ENCODE peak calls at places on chromosomes 5 and 9, in nine cellular contexts. One of them, this sample, is unnamed.

GRCh38 chr5:127934791-127935256 is 148.7 kb upstream of the SLC12A2 start:
- DNase-seq in neural progenitor cell: peak; percentile 78
- DNase-seq in SK-N-SH: no peak
- DNase-seq in heart left ventricle: no peak
- DNase-seq in fibroblast of lung: peak; percentile 86
- DNase-seq in DND-41: no peak
- DNase-seq in CD8-positive, alpha-beta T cell: no peak
- DNase-seq in SJSA1: peak; percentile 95
- DNase-seq in CD8-positive, alpha-beta memory T cell: no peak
- DNase-seq in this sample: no peak

GRCh38 chr5:141966275-141966962 is 2.5 kb upstream of the RNF14 start:
- DNase-seq in CD8-positive, alpha-beta T cell: no peak
- DNase-seq in SJSA1: peak; percentile 9
- DNase-seq in CD8-positive, alpha-beta memory T cell: no peak
- DNase-seq in heart left ventricle: no peak
- DNase-seq in SK-N-SH: no peak
- DNase-seq in fibroblast of lung: no peak
- DNase-seq in neural progenitor cell: no peak
- DNase-seq in DND-41: no peak
- DNase-seq in this sample: no peak

GRCh38 chr9:25964239-25964638 is 286.0 kb upstream of the TUSC1 start:
- DNase-seq in SK-N-SH: peak; percentile 52
- DNase-seq in fibroblast of lung: peak; percentile 54
- DNase-seq in heart left ventricle: no peak
- DNase-seq in CD8-positive, alpha-beta memory T cell: no peak
- DNase-seq in neural progenitor cell: peak; percentile 73
- DNase-seq in CD8-positive, alpha-beta T cell: no peak
- DNase-seq in SJSA1: no peak
- DNase-seq in DND-41: peak; percentile 10
- DNase-seq in this sample: peak; percentile 62

GRCh38 chr9:71816782-71817549 is 48.7 kb upstream of the CEMIP2 start:
- DNase-seq in heart left ventricle: no peak
- DNase-seq in CD8-positive, alpha-beta T cell: no peak
- DNase-seq in DND-41: peak; percentile 41
- DNase-seq in SK-N-SH: no peak
- DNase-seq in neural progenitor cell: peak; percentile 7
- DNase-seq in fibroblast of lung: no peak
- DNase-seq in CD8-positive, alpha-beta memory T cell: no peak
- DNase-seq in SJSA1: no peak
- DNase-seq in this sample: no peak

GRCh38 chr5:50666261-50667078 is at the start of gene PARP8:
- DNase-seq in CD8-positive, alpha-beta T cell: peak; percentile 35
- DNase-seq in CD8-positive, alpha-beta memory T cell: peak; percentile 33
- DNase-seq in heart left ventricle: peak; percentile 58
- DNase-seq in fibroblast of lung: peak; percentile 36
- DNase-seq in neural progenitor cell: peak; percentile 86
- DNase-seq in DND-41: peak; percentile 72
- DNase-seq in SJSA1: peak; percentile 67
- DNase-seq in SK-N-SH: peak; percentile 83
- DNase-seq in this sample: peak; percentile 63

GRCh38 chr5:54703091-54703490 is 185.5 kb downstream of the SNX18 start:
- DNase-seq in SJSA1: peak; percentile 64
- DNase-seq in DND-41: no peak
- DNase-seq in CD8-positive, alpha-beta memory T cell: no peak
- DNase-seq in CD8-positive, alpha-beta T cell: no peak
- DNase-seq in SK-N-SH: no peak
- DNase-seq in fibroblast of lung: peak; percentile 94
- DNase-seq in neural progenitor cell: peak; percentile 56
- DNase-seq in heart left ventricle: no peak
- DNase-seq in this sample: no peak

GRCh38 chr9:76321185-76321828 is 72.9 kb downstream of the RFK start:
- DNase-seq in SK-N-SH: peak; percentile 9
- DNase-seq in heart left ventricle: no peak
- DNase-seq in SJSA1: peak; percentile 67
- DNase-seq in CD8-positive, alpha-beta T cell: no peak
- DNase-seq in CD8-positive, alpha-beta memory T cell: no peak
- DNase-seq in DND-41: no peak
- DNase-seq in neural progenitor cell: no peak
- DNase-seq in fibroblast of lung: peak; percentile 93
- DNase-seq in this sample: no peak

GRCh38 chr9:22201256-22201655 is 192.2 kb upstream of the CDKN2B start:
- DNase-seq in heart left ventricle: no peak
- DNase-seq in CD8-positive, alpha-beta T cell: no peak
- DNase-seq in neural progenitor cell: no peak
- DNase-seq in DND-41: no peak
- DNase-seq in CD8-positive, alpha-beta memory T cell: no peak
- DNase-seq in fibroblast of lung: no peak
- DNase-seq in SJSA1: no peak
- DNase-seq in SK-N-SH: no peak
- DNase-seq in this sample: no peak

GRCh38 chr5:29879401-29879800 is 1314.1 kb upstream of the CDH6 start:
- DNase-seq in CD8-positive, alpha-beta memory T cell: no peak
- DNase-seq in neural progenitor cell: no peak
- DNase-seq in heart left ventricle: no peak
- DNase-seq in DND-41: no peak
- DNase-seq in SK-N-SH: no peak
- DNase-seq in CD8-positive, alpha-beta T cell: no peak
- DNase-seq in SJSA1: no peak
- DNase-seq in fibroblast of lung: no peak
- DNase-seq in this sample: no peak

GRCh38 chr9:86974421-86974820 is 27.1 kb upstream of the GAS1 start:
- DNase-seq in CD8-positive, alpha-beta memory T cell: no peak
- DNase-seq in neural progenitor cell: no peak
- DNase-seq in DND-41: no peak
- DNase-seq in heart left ventricle: no peak
- DNase-seq in SJSA1: no peak
- DNase-seq in SK-N-SH: no peak
- DNase-seq in CD8-positive, alpha-beta T cell: no peak
- DNase-seq in fibroblast of lung: no peak
- DNase-seq in this sample: no peak

GRCh38 chr9:673264-673965 is 168.1 kb upstream of the DMRT1 start:
- DNase-seq in CD8-positive, alpha-beta memory T cell: no peak
- DNase-seq in DND-41: no peak
- DNase-seq in neural progenitor cell: no peak
- DNase-seq in heart left ventricle: no peak
- DNase-seq in SK-N-SH: no peak
- DNase-seq in CD8-positive, alpha-beta T cell: no peak
- DNase-seq in fibroblast of lung: no peak
- DNase-seq in SJSA1: no peak
- DNase-seq in this sample: no peak

GRCh38 chr5:174430940-174431339 is 293.4 kb upstream of the MSX2 start:
- DNase-seq in SK-N-SH: no peak
- DNase-seq in fibroblast of lung: no peak
- DNase-seq in CD8-positive, alpha-beta memory T cell: no peak
- DNase-seq in SJSA1: no peak
- DNase-seq in DND-41: no peak
- DNase-seq in CD8-positive, alpha-beta T cell: no peak
- DNase-seq in heart left ventricle: no peak
- DNase-seq in neural progenitor cell: no peak
- DNase-seq in this sample: no peak

GRCh38 chr5:135230326-135230925 is 168.6 kb downstream of the MACROH2A1 start:
- DNase-seq in SK-N-SH: no peak
- DNase-seq in heart left ventricle: no peak
- DNase-seq in fibroblast of lung: peak; percentile 80
- DNase-seq in neural progenitor cell: no peak
- DNase-seq in CD8-positive, alpha-beta T cell: no peak
- DNase-seq in CD8-positive, alpha-beta memory T cell: no peak
- DNase-seq in SJSA1: no peak
- DNase-seq in DND-41: no peak
- DNase-seq in this sample: no peak

GRCh38 chr9:89564257-89564878 is 40.4 kb upstream of the GADD45G start:
- DNase-seq in SJSA1: no peak
- DNase-seq in fibroblast of lung: no peak
- DNase-seq in DND-41: no peak
- DNase-seq in neural progenitor cell: peak; percentile 65
- DNase-seq in CD8-positive, alpha-beta memory T cell: no peak
- DNase-seq in SK-N-SH: peak; percentile 48
- DNase-seq in CD8-positive, alpha-beta T cell: no peak
- DNase-seq in heart left ventricle: no peak
- DNase-seq in this sample: peak; percentile 62

GRCh38 chr9:127307802-127308201 is 43.2 kb downstream of the GARNL3 start:
- DNase-seq in fibroblast of lung: no peak
- DNase-seq in SJSA1: no peak
- DNase-seq in DND-41: no peak
- DNase-seq in SK-N-SH: no peak
- DNase-seq in heart left ventricle: peak; percentile 32
- DNase-seq in neural progenitor cell: no peak
- DNase-seq in CD8-positive, alpha-beta memory T cell: no peak
- DNase-seq in CD8-positive, alpha-beta T cell: no peak
- DNase-seq in this sample: no peak

GRCh38 chr5:74394543-74394923 is 246.0 kb downstream of the ENC1 start:
- DNase-seq in CD8-positive, alpha-beta memory T cell: no peak
- DNase-seq in DND-41: no peak
- DNase-seq in SK-N-SH: no peak
- DNase-seq in CD8-positive, alpha-beta T cell: no peak
- DNase-seq in fibroblast of lung: no peak
- DNase-seq in heart left ventricle: no peak
- DNase-seq in neural progenitor cell: no peak
- DNase-seq in SJSA1: no peak
- DNase-seq in this sample: peak; percentile 17

GRCh38 chr5:88684136-88684500 is 198.9 kb downstream of the MEF2C start:
- DNase-seq in fibroblast of lung: no peak
- DNase-seq in CD8-positive, alpha-beta T cell: no peak
- DNase-seq in heart left ventricle: no peak
- DNase-seq in SJSA1: no peak
- DNase-seq in DND-41: no peak
- DNase-seq in SK-N-SH: no peak
- DNase-seq in neural progenitor cell: no peak
- DNase-seq in CD8-positive, alpha-beta memory T cell: no peak
- DNase-seq in this sample: no peak
- H3K4me3 ChIP-seq in fibroblast of lung: no peak overlapping the region
- H3K4me3 ChIP-seq in CD8-positive, alpha-beta T cell: no peak overlapping the region
- H3K4me3 ChIP-seq in heart left ventricle: no peak overlapping the region
- H3K4me3 ChIP-seq in SJSA1: no peak overlapping the region
- H3K4me3 ChIP-seq in DND-41: no peak overlapping the region
- H3K4me3 ChIP-seq in SK-N-SH: no peak overlapping the region
- H3K4me3 ChIP-seq in neural progenitor cell: peak overlapping the region; percentile 40
- H3K4me3 ChIP-seq in CD8-positive, alpha-beta memory T cell: no peak overlapping the region
- H3K4me3 ChIP-seq in this sample: no peak overlapping the region

DNA sequence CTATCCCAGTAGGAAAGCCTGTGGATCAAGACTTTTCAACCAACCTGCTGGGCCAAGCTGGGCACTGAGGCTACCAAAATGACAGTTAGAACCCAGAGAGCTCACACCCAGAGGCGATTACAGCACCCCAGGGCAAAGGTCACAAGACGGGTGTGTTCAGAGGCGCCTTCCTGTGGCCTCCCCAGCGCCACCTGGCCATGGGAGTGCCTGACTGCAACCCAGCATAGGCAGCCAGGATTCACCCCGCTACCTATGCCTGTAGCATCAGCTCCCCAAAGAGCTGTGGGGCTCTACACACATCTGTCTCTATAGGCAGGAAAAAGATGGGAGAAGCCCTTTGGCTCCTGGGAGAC is 33.5 kb downstream of the PDGFRB start:
- DNase-seq in SJSA1: no peak
- DNase-seq in heart left ventricle: no peak
- DNase-seq in SK-N-SH: no peak
- DNase-seq in CD8-positive, alpha-beta memory T cell: no peak
- DNase-seq in fibroblast of lung: no peak
- DNase-seq in neural progenitor cell: peak; percentile 61
- DNase-seq in DND-41: no peak
- DNase-seq in CD8-positive, alpha-beta T cell: no peak
- DNase-seq in this sample: peak; percentile 24
- H3K36me3 ChIP-seq in SJSA1: peaks cover 96% of the 10 kb centered on the region
- H3K36me3 ChIP-seq in heart left ventricle: peaks cover 53% of the 10 kb centered on the region
- H3K36me3 ChIP-seq in SK-N-SH: peaks cover 11% of the 10 kb centered on the region
- H3K36me3 ChIP-seq in CD8-positive, alpha-beta memory T cell: no peaks in the 10 kb centered on the region
- H3K36me3 ChIP-seq in fibroblast of lung: peaks cover 61% of the 10 kb centered on the region
- H3K36me3 ChIP-seq in neural progenitor cell: no peaks in the 10 kb centered on the region
- H3K36me3 ChIP-seq in DND-41: no peaks in the 10 kb centered on the region
- H3K36me3 ChIP-seq in CD8-positive, alpha-beta T cell: no peaks in the 10 kb centered on the region
- H3K36me3 ChIP-seq in this sample: no peaks in the 10 kb centered on the region

DNA sequence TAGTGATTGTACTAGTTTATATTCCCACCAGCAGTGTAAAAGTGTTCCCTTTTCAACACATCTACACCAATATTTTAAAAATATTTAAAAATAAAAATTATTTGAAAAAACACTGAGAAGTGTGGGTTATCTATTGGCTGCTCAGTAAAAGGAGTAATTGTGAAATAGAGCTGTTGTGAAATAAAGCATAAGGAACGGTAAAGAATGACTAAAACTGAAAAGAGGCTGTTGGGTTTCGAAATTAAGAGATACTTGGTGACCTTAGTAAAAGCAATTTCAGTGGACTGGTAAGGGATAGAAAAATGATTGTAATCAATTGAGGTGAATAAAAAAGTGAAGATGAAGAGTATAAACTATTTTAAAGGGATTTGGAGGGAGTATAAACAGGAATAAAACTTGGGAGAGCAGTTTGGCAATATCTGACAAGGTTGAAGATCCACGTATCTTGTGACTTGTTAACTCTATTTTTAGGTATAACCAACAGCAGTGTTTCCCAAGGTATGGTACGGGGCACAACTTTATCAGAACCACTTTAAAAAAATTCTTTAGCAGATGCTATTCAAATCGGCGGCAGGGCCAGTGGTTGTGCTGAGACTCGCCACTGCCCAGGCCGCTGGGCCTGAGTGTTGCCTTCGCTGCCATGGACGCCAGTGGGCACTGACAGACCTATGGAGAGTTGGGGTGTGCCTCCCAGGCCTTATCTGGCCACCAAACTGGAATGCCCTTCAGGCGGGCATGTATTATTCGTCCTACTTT is 63.3 kb downstream of the TMEM38B start:
- DNase-seq in neural progenitor cell: no peak
- DNase-seq in CD8-positive, alpha-beta memory T cell: no peak
- DNase-seq in SJSA1: no peak
- DNase-seq in fibroblast of lung: no peak
- DNase-seq in heart left ventricle: no peak
- DNase-seq in DND-41: no peak
- DNase-seq in SK-N-SH: no peak
- DNase-seq in CD8-positive, alpha-beta T cell: no peak
- DNase-seq in this sample: no peak
- H3K9me3 ChIP-seq in neural progenitor cell: peaks cover 5% of the 10 kb centered on the region
- H3K9me3 ChIP-seq in CD8-positive, alpha-beta memory T cell: peaks cover 2% of the 10 kb centered on the region
- H3K9me3 ChIP-seq in SJSA1: no peaks in the 10 kb centered on the region
- H3K9me3 ChIP-seq in fibroblast of lung: no peaks in the 10 kb centered on the region
- H3K9me3 ChIP-seq in heart left ventricle: no peaks in the 10 kb centered on the region
- H3K9me3 ChIP-seq in DND-41: no peaks in the 10 kb centered on the region
- H3K9me3 ChIP-seq in SK-N-SH: no peaks in the 10 kb centered on the region
- H3K9me3 ChIP-seq in CD8-positive, alpha-beta T cell: no peaks in the 10 kb centered on the region
- H3K9me3 ChIP-seq in this sample: no peaks in the 10 kb centered on the region

DNA sequence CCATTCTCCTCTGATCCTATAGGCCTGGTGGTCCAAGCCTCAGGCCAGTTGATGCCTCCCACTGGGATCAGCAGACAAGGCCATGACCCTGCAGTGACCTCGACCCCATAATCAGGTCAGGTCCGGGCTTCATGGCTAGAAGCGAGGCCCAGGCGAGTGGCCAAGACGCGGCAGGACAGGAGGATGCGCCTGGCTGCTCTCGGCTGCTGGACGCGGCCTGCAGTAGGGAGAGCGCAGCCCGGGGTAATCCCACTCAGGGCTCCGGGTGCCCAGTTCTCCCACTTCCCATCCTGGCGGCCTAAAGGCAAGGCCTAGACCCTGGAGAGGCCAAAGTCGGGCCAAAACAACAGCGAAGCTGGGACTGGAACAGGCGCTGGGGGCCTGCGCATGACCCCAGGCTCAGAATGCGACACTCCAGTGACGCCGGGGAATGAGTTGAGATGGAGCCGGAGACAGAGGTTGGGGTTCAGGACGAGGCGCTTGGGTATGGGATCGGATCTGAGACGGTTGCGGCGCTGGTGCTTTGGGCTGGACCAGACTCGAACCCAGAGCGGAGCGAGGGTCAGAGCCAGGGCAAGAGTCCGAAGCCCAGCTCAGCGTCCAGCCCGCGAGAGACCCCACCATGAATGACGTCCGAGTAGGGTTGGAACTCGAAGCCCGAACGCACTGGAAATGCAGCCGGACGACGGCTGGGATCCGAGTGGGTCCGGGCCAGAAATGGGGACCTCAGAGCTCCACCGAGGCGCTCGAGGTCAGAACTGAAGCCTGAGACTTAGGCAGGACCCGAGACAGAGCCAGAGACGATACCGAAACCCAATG is 3.2 kb downstream of the LHX6 start:
- DNase-seq in neural progenitor cell: no peak
- DNase-seq in fibroblast of lung: no peak
- DNase-seq in heart left ventricle: no peak
- DNase-seq in CD8-positive, alpha-beta memory T cell: no peak
- DNase-seq in DND-41: no peak
- DNase-seq in SK-N-SH: peak; percentile 32
- DNase-seq in SJSA1: no peak
- DNase-seq in CD8-positive, alpha-beta T cell: no peak
- DNase-seq in this sample: no peak
- H3K4me3 ChIP-seq in neural progenitor cell: no peak overlapping the region
- H3K4me3 ChIP-seq in fibroblast of lung: no peak overlapping the region
- H3K4me3 ChIP-seq in heart left ventricle: peak overlapping the region; percentile 57
- H3K4me3 ChIP-seq in CD8-positive, alpha-beta memory T cell: no peak overlapping the region
- H3K4me3 ChIP-seq in DND-41: no peak overlapping the region
- H3K4me3 ChIP-seq in SK-N-SH: no peak overlapping the region
- H3K4me3 ChIP-seq in SJSA1: no peak overlapping the region
- H3K4me3 ChIP-seq in CD8-positive, alpha-beta T cell: no peak overlapping the region
- H3K4me3 ChIP-seq in this sample: no peak overlapping the region

This sample was measured in OCI-LY7.